ENCODE peak calls at places on chromosome 2, in seven cellular contexts. I is stimulated activated CD4-positive, alpha-beta T cell treated with anti-CD3 and anti-CD28 coated beads, Interleukin-15, amount 100 ng/mL, for 1 hour; R is central memory CD4-positive, alpha-beta T cell; Z is HCT116; O is nucleus accumbens; C is iPS-NIHi11; J is sciatic nerve. B is an unnamed sample.

GRCh38 chr2:107688135-107688534 is 138.6 kb upstream of the RGPD4 start:
- DNase-seq in I (no peak), R (no peak), Z (no peak), O (no peak), C (no peak), J (no peak), B (no peak)

GRCh38 chr2:166468124-166469024 is 25.7 kb downstream of the SCN7A start:
- DNase-seq in I (no peak), R (no peak), Z (no peak), O (no peak), C (no peak), J (no peak), B (no peak)

GRCh38 chr2:45622704-45623103 is 11.6 kb upstream of the SRBD1 start:
- DNase-seq in I (no peak), R (no peak), Z (no peak), O (no peak), C (no peak), J (no peak), B (no peak)

GRCh38 chr2:130827502-130828251 is 9.0 kb upstream of the ARHGEF4 start:
- DNase-seq in I (no peak), R (no peak), Z (no peak), O (no peak), C (no peak), J (no peak), B (no peak)

GRCh38 chr2:71166812-71167211 is 36.4 kb downstream of the MPHOSPH10 start:
- DNase-seq in I (no peak), R (no peak), Z (no peak), O (no peak), C (no peak), J (no peak), B (no peak)

GRCh38 chr2:141399270-141399669 is 731.5 kb downstream of the LRP1B start:
- DNase-seq in I (no peak), R (no peak), Z (no peak), O (no peak), C (peak; percentile 26), J (no peak), B (no peak)

GRCh38 chr2:15674637-15675455 is 83.2 kb downstream of the DDX1 start:
- DNase-seq in I (no peak), R (no peak), Z (no peak), O (no peak), C (peak; percentile 37), J (no peak), B (no peak)

GRCh38 chr2:43198263-43198662 is 28.1 kb downstream of the ZFP36L2 start:
- DNase-seq in I (no peak), R (no peak), Z (no peak), O (no peak), C (no peak), J (no peak), B (no peak)

GRCh38 chr2:158914066-158914465 is 54.4 kb upstream of the TANC1 start:
- DNase-seq in I (no peak), R (no peak), Z (no peak), O (no peak), C (no peak), J (no peak), B (no peak)

GRCh38 chr2:58553937-58554336 is 312.8 kb upstream of the FANCL start:
- DNase-seq in I (no peak), R (no peak), Z (peak; percentile 7), O (no peak), C (no peak), J (no peak), B (no peak)

GRCh38 chr2:203327582-203327917 is 644 bp upstream of the ABI2 start:
- DNase-seq in I (no peak), R (peak; percentile 1), Z (no peak), O (no peak), C (peak; percentile 50), J (no peak), B (no peak)

GRCh38 chr2:128440666-128441340 is 122.1 kb upstream of the HS6ST1 start:
- DNase-seq in I (no peak), R (no peak), Z (no peak), O (no peak), C (no peak), J (peak; percentile 53), B (no peak)

GRCh38 chr2:28439763-28440162 is 47.1 kb downstream of the FOSL2 start:
- DNase-seq in I (no peak), R (no peak), Z (no peak), O (no peak), C (no peak), J (no peak), B (no peak)

GRCh38 chr2:9773905-9774239 is 69.4 kb upstream of the TAF1B start:
- DNase-seq in I (no peak), R (no peak), Z (no peak), O (no peak), C (no peak), J (no peak), B (no peak)

GRCh38 chr2:37020212-37020886 is 54.0 kb upstream of the STRN start:
- DNase-seq in I (no peak), R (no peak), Z (no peak), O (no peak), C (no peak), J (peak; percentile 84), B (no peak)

GRCh38 chr2:218717262-218717661 is 6.6 kb downstream of the TTLL4 start:
- DNase-seq in I (no peak), R (no peak), Z (no peak), O (no peak), C (no peak), J (no peak), B (no peak)

GRCh38 chr2:104769096-104769495 is 84.8 kb upstream of the POU3F3 start:
- DNase-seq in I (no peak), R (no peak), Z (no peak), O (no peak), C (no peak), J (no peak), B (no peak)

GRCh38 chr2:101617188-101617587 is 80.3 kb upstream of the MAP4K4 start:
- DNase-seq in I (no peak), R (no peak), Z (no peak), O (no peak), C (no peak), J (no peak), B (no peak)

GRCh38 chr2:241508240-241508509 is 209 bp downstream of the STK25 start:
- DNase-seq in I (no peak), R (no peak), Z (no peak), O (peak; percentile 71), C (peak; percentile 87), J (no peak), B (no peak)

GRCh38 chr2:44623622-44624351 is 262.0 kb downstream of the CAMKMT start:
- DNase-seq in I (no peak), R (no peak), Z (no peak), O (no peak), C (no peak), J (no peak), B (no peak)

GRCh38 chr2:236209535-236209934 is 41.3 kb upstream of the GBX2 start:
- DNase-seq in I (no peak), R (no peak), Z (peak; percentile 27), O (no peak), C (peak; percentile 58), J (no peak), B (no peak)

GRCh38 chr2:134359367-134360081 is 105.7 kb downstream of the MGAT5 start:
- DNase-seq in I (no peak), R (no peak), Z (peak; percentile 13), O (no peak), C (no peak), J (no peak), B (no peak)

GRCh38 chr2:119116411-119117295 is 41.9 kb downstream of the C1QL2 start:
- DNase-seq in I (no peak), R (no peak), Z (no peak), O (no peak), C (no peak), J (no peak), B (no peak)

GRCh38 chr2:38462121-38462634 is 85.1 kb upstream of the ATL2 start:
- DNase-seq in I (no peak), R (no peak), Z (peak; percentile 94), O (no peak), C (peak; percentile 43), J (no peak), B (peak; percentile 48)

GRCh38 chr2:162838141-162838500 is 446 bp downstream of the KCNH7 start:
- DNase-seq in I (no peak), R (no peak), Z (no peak), O (no peak), C (no peak), J (no peak), B (no peak)

GRCh38 chr2:85537600-85538506 is 1.1 kb upstream of the MAT2A start:
- DNase-seq in I (peak; percentile 9), R (peak; percentile 12), Z (no peak), O (peak; percentile 50), C (peak; percentile 37), J (peak; percentile 78), B (no peak)

GRCh38 chr2:107648781-107649413 is 177.8 kb upstream of the RGPD4 start:
- DNase-seq in I (no peak), R (no peak), Z (no peak), O (no peak), C (peak; percentile 11), J (no peak), B (no peak)

GRCh38 chr2:187169108-187169713 is 278.8 kb downstream of the CALCRL start:
- DNase-seq in I (no peak), R (no peak), Z (no peak), O (no peak), C (no peak), J (no peak), B (no peak)

GRCh38 chr2:241465543-241465942 is 42.8 kb downstream of the STK25 start:
- DNase-seq in I (no peak), R (no peak), Z (no peak), O (no peak), C (no peak), J (no peak), B (no peak)

GRCh38 chr2:145141981-145142380 is 622.1 kb upstream of the ZEB2 start:
- DNase-seq in I (no peak), R (no peak), Z (no peak), O (no peak), C (no peak), J (no peak), B (no peak)

GRCh38 chr2:221397179-221397578 is 174.9 kb downstream of the EPHA4 start:
- DNase-seq in I (no peak), R (no peak), Z (no peak), O (no peak), C (no peak), J (no peak), B (no peak)

GRCh38 chr2:28802975-28803429 is 7.6 kb upstream of the SPDYA start:
- DNase-seq in I (no peak), R (no peak), Z (no peak), O (no peak), C (no peak), J (no peak), B (no peak)

GRCh38 chr2:72887032-72887835 is at the start of gene SPR:
- DNase-seq in I (peak; percentile 59), R (peak; percentile 23), Z (peak; percentile 43), O (peak; percentile 35), C (peak; percentile 72), J (peak; percentile 83), B (no peak)

GRCh38 chr2:25078171-25079049 is 36.5 kb downstream of the EFR3B start:
- DNase-seq in I (no peak), R (no peak), Z (peak; percentile 24), O (no peak), C (no peak), J (no peak), B (peak; percentile 69)